ENCODE peak calls at places on chromosomes 13 and 19, in four cellular contexts. A is adrenal gland, P is HCT116, T is GM12891. S is an unnamed sample.

GRCh38 chr13:26921918-26922317 is 161.3 kb upstream of the GPR12 start:
- DNase-seq in A (no peak), P (no peak), T (no peak), S (no peak)

GRCh38 chr19:56712609-56713008 is 41.1 kb upstream of the ZNF835 start:
- DNase-seq in A (no peak), P (no peak), T (no peak), S (no peak)

GRCh38 chr13:40536443-40537113 is 129.9 kb downstream of the FOXO1 start:
- DNase-seq in A (no peak), P (no peak), T (no peak), S (no peak)

GRCh38 chr13:111480976-111481375 is 160.5 kb downstream of the TEX29 start:
- DNase-seq in A (no peak), P (no peak), T (no peak), S (no peak)

GRCh38 chr13:73274147-73274546 is 215.3 kb downstream of the KLF5 start:
- DNase-seq in A (no peak), P (no peak), T (no peak), S (no peak)

GRCh38 chr13:31765441-31765840 is 26.1 kb downstream of the RXFP2 start:
- DNase-seq in A (no peak), P (no peak), T (no peak), S (no peak)

GRCh38 chr19:872266-872951 is 12.9 kb downstream of the CFD start:
- DNase-seq in A (peak), P (peak), T (peak), S (peak)

GRCh38 chr13:104297075-104297474 is 1230.9 kb upstream of the SLC10A2 start:
- DNase-seq in A (no peak), P (no peak), T (no peak), S (no peak)

GRCh38 chr19:703651-704446 is 4.9 kb upstream of the PALM start:
- DNase-seq in A (peak), P (peak), T (peak), S (peak)

GRCh38 chr19:1653300-1653628 is 849 bp upstream of the TCF3 start:
- DNase-seq in A (no peak), P (no peak), T (no peak), S (no peak)

GRCh38 chr19:10566658-10567410 is 1.0 kb upstream of the KRI1 start:
- DNase-seq in A (peak), P (no peak), T (no peak), S (peak)

GRCh38 chr19:48363810-48364563 is at the start of the genes SYNGR4 and TMEM143:
- DNase-seq in A (peak), P (peak), T (peak), S (peak)

GRCh38 chr19:12497032-12497431 is 12.4 kb upstream of the ZNF709 start:
- DNase-seq in A (no peak), P (no peak), T (no peak), S (no peak)

GRCh38 chr19:23774156-23774971 is 15.7 kb upstream of the ZNF681 start:
- DNase-seq in A (peak), P (no peak), T (no peak), S (no peak)

GRCh38 chr13:72970301-72970880 is 88.4 kb upstream of the KLF5 start:
- DNase-seq in A (no peak), P (no peak), T (no peak), S (no peak)

GRCh38 chr13:46804391-46804815 is 7.4 kb upstream of the ESD start:
- DNase-seq in A (no peak), P (peak), T (no peak), S (no peak)

GRCh38 chr13:37306778-37307544 is 201.5 kb upstream of the CSNK1A1L start:
- DNase-seq in A (no peak), P (no peak), T (no peak), S (no peak)

GRCh38 chr13:62119739-62120700 is 704.4 kb upstream of the PCDH20 start:
- DNase-seq in A (no peak), P (peak), T (peak), S (peak)

GRCh38 chr13:45846681-45847080 is 4.9 kb downstream of the SIAH3 start:
- DNase-seq in A (no peak), P (no peak), T (no peak), S (no peak)

GRCh38 chr13:113022391-113023216 is 53.6 kb downstream of the MCF2L start:
- DNase-seq in A (no peak), P (no peak), T (no peak), S (no peak)

GRCh38 chr19:16608290-16608704 is 19.7 kb downstream of the MED26 start:
- DNase-seq in A (peak), P (no peak), T (no peak), S (peak)

GRCh38 chr13:53336441-53337160 is 308.0 kb downstream of the OLFM4 start:
- DNase-seq in A (no peak), P (no peak), T (no peak), S (no peak)

GRCh38 chr19:35859414-35859813 is 2.7 kb downstream of the KIRREL2 start:
- DNase-seq in A (no peak), P (no peak), T (no peak), S (no peak)

GRCh38 chr13:94178625-94179244 is 300.7 kb downstream of the DCT start:
- DNase-seq in A (no peak), P (no peak), T (no peak), S (no peak)

GRCh38 chr13:46630419-46631183 is 77.6 kb downstream of the LRCH1 start:
- DNase-seq in A (no peak), P (no peak), T (no peak), S (no peak)

GRCh38 chr13:28719656-28720055 is 886 bp upstream of the SLC46A3 start:
- DNase-seq in A (no peak), P (no peak), T (no peak), S (no peak)

GRCh38 chr19:49954933-49955332 is 6.0 kb downstream of the SIGLEC11 start:
- DNase-seq in A (no peak), P (no peak), T (no peak), S (no peak)

GRCh38 chr19:29681422-29682235 is 16.4 kb downstream of the PLEKHF1 start:
- DNase-seq in A (no peak), P (no peak), T (no peak), S (no peak)

GRCh38 chr19:15252398-15253018 is 20.3 kb upstream of the EPHX3 start:
- DNase-seq in A (no peak), P (no peak), T (no peak), S (peak)

GRCh38 chr19:52584686-52585085 is 14.6 kb downstream of the ZNF701 start:
- DNase-seq in A (no peak), P (no peak), T (no peak), S (no peak)

GRCh38 chr13:34867590-34867989 is 74.5 kb upstream of the NBEA start:
- DNase-seq in A (no peak), P (no peak), T (no peak), S (no peak)

GRCh38 chr13:109330123-109330522 is 456.3 kb downstream of the IRS2 start:
- DNase-seq in A (no peak), P (no peak), T (no peak), S (no peak)

GRCh38 chr13:110187501-110188161 is 119.3 kb downstream of the COL4A1 start:
- DNase-seq in A (peak), P (no peak), T (no peak), S (no peak)

GRCh38 chr19:42132851-42133528 is 744 bp upstream of the POU2F2 start:
- DNase-seq in A (peak), P (peak), T (peak), S (peak)

GRCh38 chr13:111602874-111603273 is 282.4 kb downstream of the TEX29 start:
- DNase-seq in A (no peak), P (no peak), T (no peak), S (no peak)

GRCh38 chr19:35963514-35963913 is 27.3 kb downstream of the LRFN3 start:
- DNase-seq in A (peak), P (no peak), T (no peak), S (peak)

DNA sequence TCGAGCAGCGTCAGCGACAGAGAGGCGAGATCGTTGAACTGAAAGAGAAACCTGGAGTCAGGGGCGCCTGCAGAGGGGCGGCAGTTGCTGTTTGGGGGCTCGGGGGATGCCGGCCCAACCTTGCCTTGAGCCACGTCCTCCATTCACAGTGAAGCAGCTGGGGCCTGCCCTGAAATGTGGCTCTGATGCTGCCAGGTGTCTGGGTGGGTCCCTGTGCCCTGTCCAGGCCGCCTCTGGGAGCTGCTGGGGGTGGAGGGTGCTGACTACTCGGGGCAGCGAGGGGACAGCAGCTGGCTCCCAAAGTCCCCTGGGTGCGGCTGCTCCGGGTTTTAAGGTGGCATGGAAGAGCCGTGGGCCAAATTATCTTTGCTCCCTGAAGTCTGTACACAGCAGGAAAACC is 17.7 kb upstream of the RANBP3 start:
- DNase-seq in A (no peak), P (no peak), T (no peak), S (no peak)
- TF ChIP-seq POLR2A in A (no peak), P (no peak), T (no peak), S (no peak)

GRCh38 chr19:40184273-40184672 is 7.0 kb upstream of the MAP3K10 start:
- DNase-seq in A (no peak), P (no peak), T (no peak), S (no peak)
- TF ChIP-seq POLR2A in A (no peak), P (no peak), T (no peak), S (no peak)

DNA sequence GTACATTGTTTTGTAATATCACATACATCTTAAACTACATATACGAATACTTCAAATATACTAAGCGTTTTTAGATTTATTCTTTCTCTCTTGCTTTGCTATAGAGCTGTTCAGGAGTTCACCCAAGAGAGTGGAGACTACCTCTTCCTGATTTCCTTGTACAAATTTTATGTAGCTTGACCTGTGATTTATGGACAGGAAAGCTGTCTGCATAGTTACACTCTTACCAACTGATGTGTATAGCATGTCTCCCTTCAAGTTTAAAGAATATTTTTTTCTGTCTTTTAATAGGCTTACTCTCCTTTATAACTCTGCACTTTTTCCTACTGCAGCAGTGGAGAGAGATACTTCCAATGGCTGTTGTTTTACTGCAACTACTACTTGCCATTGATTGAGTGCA is 428.7 kb downstream of the NDFIP2 start:
- DNase-seq in A (no peak), P (no peak), T (no peak), S (no peak)
- TF ChIP-seq POLR2A in A (no peak), P (no peak), T (no peak), S (no peak)

GRCh38 chr19:45645631-45646344 is 6.6 kb upstream of the EML2 start:
- DNase-seq in A (peak), P (peak), T (peak), S (peak)
- TF ChIP-seq POLR2A in A (no peak), P (no peak), T (no peak), S (no peak)